ENCODE peak calls at places on chromosomes 3 and 15, in seven cellular contexts. O, T, R, A, Y, S and H are unnamed samples.

GRCh38 chr3:32109256-32109655 is 2.8 kb downstream of the GPD1L start:
- ATAC-seq in A (peak), T (peak), S (peak), O (no peak), R (no peak), Y (peak), H (peak)

GRCh38 chr3:82157952-82158351 is 396.5 kb upstream of the GBE1 start:
- ATAC-seq in S (no peak), T (no peak), Y (no peak), A (no peak), O (no peak), R (no peak), H (no peak)

GRCh38 chr3:52087728-52088127 is 31.4 kb upstream of the DUSP7 start:
- ATAC-seq in T (no peak), O (peak), S (no peak), Y (no peak), R (no peak), A (no peak), H (peak)

GRCh38 chr3:129418041-129418973 is 10.1 kb downstream of the EFCAB12 start:
- ATAC-seq in Y (no peak), R (no peak), T (no peak), S (no peak), A (no peak), O (no peak), H (no peak)

GRCh38 chr15:55108858-55109518 is 87.8 kb downstream of the RSL24D1 start:
- ATAC-seq in R (no peak), A (no peak), S (no peak), Y (no peak), O (peak), T (no peak), H (no peak)

GRCh38 chr15:31398677-31399260 is 72.1 kb downstream of the KLF13 start:
- ATAC-seq in O (peak), S (no peak), R (peak), Y (no peak), A (no peak), T (no peak), H (no peak)

GRCh38 chr3:119579366-119580147 is at the start of gene ADPRH:
- ATAC-seq in R (peak), A (peak), T (peak), Y (peak), S (peak), O (peak), H (peak)

GRCh38 chr3:133881987-133882825 is 13.5 kb downstream of the RAB6B start:
- ATAC-seq in T (no peak), Y (no peak), S (no peak), A (no peak), R (no peak), O (peak), H (no peak)

GRCh38 chr3:69161587-69162196 is 39.3 kb upstream of the LMOD3 start:
- ATAC-seq in R (peak), O (peak), T (peak), S (peak), A (peak), Y (peak), H (peak)

GRCh38 chr3:51429138-51429537 is 38.1 kb downstream of the RBM15B start:
- ATAC-seq in R (no peak), T (no peak), O (no peak), Y (no peak), S (no peak), A (no peak), H (no peak)

GRCh38 chr3:18378218-18378617 is 46.9 kb downstream of the SATB1 start:
- ATAC-seq in O (no peak), R (no peak), A (no peak), T (no peak), S (no peak), Y (no peak), H (no peak)

GRCh38 chr15:52466134-52466701 is 62.5 kb downstream of the MYO5A start:
- ATAC-seq in S (peak), Y (peak), T (peak), O (peak), A (peak), R (peak), H (peak)

GRCh38 chr3:131081224-131081623 is 54.5 kb downstream of the NEK11 start:
- ATAC-seq in A (no peak), O (no peak), R (no peak), S (no peak), T (no peak), Y (no peak), H (no peak)

GRCh38 chr3:105758451-105758850 is 110.4 kb downstream of the CBLB start:
- ATAC-seq in S (peak), R (no peak), T (peak), A (peak), Y (peak), O (no peak), H (no peak)

GRCh38 chr3:112425858-112426750 is 73.2 kb downstream of the BTLA start:
- ATAC-seq in R (no peak), A (no peak), S (no peak), T (no peak), Y (no peak), O (no peak), H (no peak)

GRCh38 chr3:188158731-188159355 is 4.9 kb downstream of the LPP start:
- ATAC-seq in O (peak), R (no peak), A (no peak), S (no peak), Y (no peak), T (no peak), H (no peak)

GRCh38 chr15:80636675-80637074 is 58.4 kb upstream of the ABHD17C start:
- ATAC-seq in S (peak), R (no peak), Y (peak), T (no peak), A (peak), O (peak), H (no peak)

GRCh38 chr3:16338999-16339398 is 74.0 kb downstream of the OXNAD1 start:
- ATAC-seq in T (peak), Y (peak), S (peak), R (peak), O (peak), A (peak), H (peak)

GRCh38 chr3:195906865-195907729 is 1.3 kb downstream of the TNK2 start:
- ATAC-seq in O (peak), S (no peak), A (peak), R (peak), T (peak), Y (peak), H (no peak)

GRCh38 chr3:72776-73175 is 123.8 kb upstream of the CHL1 start:
- ATAC-seq in A (peak), O (no peak), R (no peak), T (peak), S (peak), Y (peak), H (peak)

GRCh38 chr15:75023194-75024101 is at the start of gene PPCDC:
- ATAC-seq in S (peak), T (peak), R (peak), A (peak), Y (peak), O (peak), H (peak)

GRCh38 chr3:46895204-46895660 is 17.7 kb downstream of the PTH1R start:
- ATAC-seq in R (peak), A (peak), O (peak), Y (peak), S (peak), T (peak), H (peak)

GRCh38 chr15:55999635-56000034 is 6.2 kb upstream of the NEDD4 start:
- ATAC-seq in A (no peak), R (peak), T (no peak), O (no peak), S (no peak), Y (no peak), H (no peak)

GRCh38 chr3:57587946-57588345 is 9.2 kb downstream of the ARF4 start:
- ATAC-seq in Y (no peak), S (no peak), O (no peak), T (no peak), A (no peak), R (no peak), H (no peak)

GRCh38 chr3:152225176-152225575 is 43.6 kb upstream of the MBNL1 start:
- ATAC-seq in O (no peak), Y (no peak), S (no peak), T (no peak), R (no peak), A (no peak), H (no peak)

GRCh38 chr3:167653750-167654149 is at the start of gene WDR49:
- ATAC-seq in O (no peak), Y (peak), A (peak), T (no peak), S (peak), R (no peak), H (no peak)

GRCh38 chr3:14837864-14838263 is 19.1 kb downstream of the FGD5 start:
- ATAC-seq in A (peak), R (no peak), Y (peak), O (peak), T (no peak), S (peak), H (peak)